ENCODE peak calls at places on chromosomes 6 and 20, in four cellular contexts. One of them, this sample, is unnamed.

GRCh38 chr20:6489361-6490154 is 277.9 kb upstream of the BMP2 start:
- DNase-seq in H9: no peak
- DNase-seq in progenitor cell of endocrine pancreas: no peak
- DNase-seq in A549: peak
- DNase-seq in this sample: no peak

GRCh38 chr6:15101130-15101529 is 144.7 kb upstream of the JARID2 start:
- DNase-seq in H9: no peak
- DNase-seq in A549: no peak
- DNase-seq in progenitor cell of endocrine pancreas: no peak
- DNase-seq in this sample: no peak

GRCh38 chr6:33264015-33264414 is 7.7 kb downstream of the VPS52 start:
- DNase-seq in A549: no peak
- DNase-seq in H9: no peak
- DNase-seq in progenitor cell of endocrine pancreas: no peak
- DNase-seq in this sample: no peak

GRCh38 chr6:11017090-11017489 is 27.0 kb downstream of the ELOVL2 start:
- DNase-seq in A549: no peak
- DNase-seq in H9: no peak
- DNase-seq in progenitor cell of endocrine pancreas: no peak
- DNase-seq in this sample: no peak

GRCh38 chr20:52268184-52268583 is 76.6 kb upstream of the ZFP64 start:
- DNase-seq in H9: no peak
- DNase-seq in progenitor cell of endocrine pancreas: no peak
- DNase-seq in A549: no peak
- DNase-seq in this sample: no peak

GRCh38 chr6:154379585-154379984 is 23.0 kb upstream of the IPCEF1 start:
- DNase-seq in A549: no peak
- DNase-seq in progenitor cell of endocrine pancreas: no peak
- DNase-seq in H9: no peak
- DNase-seq in this sample: no peak

GRCh38 chr20:56629464-56630085 is 469 bp downstream of the TFAP2C start:
- DNase-seq in progenitor cell of endocrine pancreas: no peak
- DNase-seq in A549: no peak
- DNase-seq in H9: no peak
- DNase-seq in this sample: no peak

GRCh38 chr6:79277109-79277508 is 42.6 kb upstream of the HMGN3 start:
- DNase-seq in A549: no peak
- DNase-seq in progenitor cell of endocrine pancreas: no peak
- DNase-seq in H9: no peak
- DNase-seq in this sample: no peak

GRCh38 chr20:25459111-25459830 is 51.8 kb downstream of the GINS1 start:
- DNase-seq in H9: no peak
- DNase-seq in A549: no peak
- DNase-seq in progenitor cell of endocrine pancreas: no peak
- DNase-seq in this sample: no peak

DNA sequence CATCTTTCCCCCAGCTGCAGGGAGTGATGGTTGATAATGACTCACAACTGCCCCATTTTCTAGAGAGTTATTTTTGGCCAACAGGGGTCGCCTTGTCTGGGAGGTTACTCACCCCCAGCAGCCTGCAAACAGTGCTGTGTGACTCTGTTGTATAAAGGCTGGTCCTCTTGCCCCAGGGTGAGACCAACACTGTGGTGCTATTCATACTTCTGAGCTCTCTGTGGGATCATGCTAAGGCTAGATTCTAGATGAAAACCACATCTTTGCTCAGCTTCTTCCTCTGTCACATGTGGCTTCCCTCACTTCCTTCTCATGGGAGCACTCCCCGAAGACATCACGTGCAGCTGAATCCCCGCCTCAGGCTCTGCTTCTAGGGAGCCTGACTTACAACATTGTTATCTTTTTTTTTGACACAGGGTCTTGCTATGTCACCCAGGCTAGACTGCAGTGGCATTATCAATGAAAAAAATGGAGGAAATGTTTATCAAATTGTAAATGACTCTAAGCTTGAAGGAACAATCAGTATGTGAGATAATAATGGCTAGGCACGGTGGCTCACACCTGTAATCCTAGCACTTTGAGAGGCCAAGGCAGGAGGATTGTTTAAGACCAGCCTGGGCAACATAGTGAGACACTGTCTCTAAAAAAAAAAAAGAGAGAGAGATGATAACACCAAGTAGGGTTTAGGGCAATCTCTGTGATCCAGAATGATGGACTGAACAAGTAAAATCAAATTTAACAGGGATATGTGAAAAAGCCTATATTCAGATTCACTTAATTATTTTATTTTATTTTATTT is 55.7 kb upstream of the SLC23A2 start:
- DNase-seq in H9: peak
- DNase-seq in progenitor cell of endocrine pancreas: no peak
- DNase-seq in A549: peak
- DNase-seq in this sample: peak
- TF ChIP-seq CTCF in H9: peak
- TF ChIP-seq CTCF in progenitor cell of endocrine pancreas: peak
- TF ChIP-seq CTCF in A549: peak
- TF ChIP-seq CTCF in this sample: peak

GRCh38 chr6:108288742-108289141 is 6.1 kb upstream of the AFG1L start:
- DNase-seq in H9: no peak
- DNase-seq in A549: no peak
- DNase-seq in progenitor cell of endocrine pancreas: no peak
- DNase-seq in this sample: no peak

GRCh38 chr6:108287373-108287772 is 7.5 kb upstream of the AFG1L start:
- DNase-seq in H9: no peak
- DNase-seq in A549: no peak
- DNase-seq in progenitor cell of endocrine pancreas: no peak
- DNase-seq in this sample: no peak

GRCh38 chr6:108285381-108285780 is 9.5 kb upstream of the AFG1L start:
- DNase-seq in progenitor cell of endocrine pancreas: no peak
- DNase-seq in A549: no peak
- DNase-seq in H9: no peak
- DNase-seq in this sample: no peak

DNA sequence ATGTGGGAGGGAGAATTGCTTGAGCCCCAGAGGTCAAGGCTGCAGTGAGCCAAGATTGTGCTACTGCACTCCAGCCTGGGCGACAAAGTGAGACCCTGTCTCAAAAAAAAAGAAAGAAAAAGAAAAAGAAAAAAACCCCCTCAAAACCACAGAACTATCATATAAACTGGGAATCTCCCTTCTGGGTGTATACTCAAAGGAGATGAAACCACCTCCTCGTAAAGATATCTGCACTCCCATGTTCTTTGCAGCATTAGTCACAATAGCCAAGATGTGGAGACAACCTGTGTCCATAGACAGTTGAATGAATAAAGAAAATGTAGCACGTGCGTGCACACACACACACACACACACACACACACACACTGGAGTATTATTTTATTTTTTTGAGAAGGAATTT is 8.5 kb upstream of the AFG1L start:
- DNase-seq in H9: no peak
- DNase-seq in progenitor cell of endocrine pancreas: no peak
- DNase-seq in A549: no peak
- DNase-seq in this sample: no peak
- TF ChIP-seq CTCF in H9: no peak
- TF ChIP-seq CTCF in progenitor cell of endocrine pancreas: no peak
- TF ChIP-seq CTCF in A549: no peak
- TF ChIP-seq CTCF in this sample: no peak

GRCh38 chr6:45200510-45200909 is 127.6 kb upstream of the RUNX2 start:
- DNase-seq in progenitor cell of endocrine pancreas: no peak
- DNase-seq in H9: no peak
- DNase-seq in A549: no peak
- DNase-seq in this sample: no peak
- TF ChIP-seq CTCF in progenitor cell of endocrine pancreas: no peak
- TF ChIP-seq CTCF in H9: no peak
- TF ChIP-seq CTCF in A549: no peak
- TF ChIP-seq CTCF in this sample: no peak

GRCh38 chr6:5995705-5996686 is 10.7 kb downstream of the NRN1 start:
- DNase-seq in A549: peak
- DNase-seq in H9: peak
- DNase-seq in progenitor cell of endocrine pancreas: peak
- DNase-seq in this sample: peak
- TF ChIP-seq CTCF in A549: no peak
- TF ChIP-seq CTCF in H9: peak
- TF ChIP-seq CTCF in progenitor cell of endocrine pancreas: peak
- TF ChIP-seq CTCF in this sample: peak